ENCODE peak calls at places on chromosomes 3 and 15, in ten cellular contexts. M is fibroblast of lung; A is aorta; Y is effector memory CD4-positive, alpha-beta T cell; S is spleen; Z is neuronal stem cell; O is ovary; H is uterus; E is CD8-positive, alpha-beta memory T cell; F is psoas muscle. U is an unnamed sample.

GRCh38 chr3:12967751-12968209 is 105.4 kb downstream of the IQSEC1 start:
- DNase-seq in M (peak; percentile 81), A (peak; percentile 94), Y (peak; percentile 83), S (peak; percentile 97), Z (peak; percentile 85), O (peak; percentile 94), H (peak; percentile 94), E (peak; percentile 93), F (peak; percentile 91), U (peak; percentile 76)

GRCh38 chr3:126664591-126665214 is 9.8 kb upstream of the TXNRD3 start:
- DNase-seq in M (peak; percentile 60), A (no peak), Y (no peak), S (no peak), Z (no peak), O (no peak), H (no peak), E (no peak), F (no peak), U (no peak)

GRCh38 chr3:3610581-3611298 is 188.5 kb upstream of the LRRN1 start:
- DNase-seq in M (no peak), A (no peak), Y (no peak), S (no peak), Z (no peak), O (no peak), H (no peak), E (no peak), F (no peak), U (no peak)

GRCh38 chr3:145124886-145125285 is 1036.1 kb downstream of the PLOD2 start:
- DNase-seq in M (no peak), A (no peak), Y (no peak), S (no peak), Z (no peak), O (no peak), H (no peak), E (no peak), F (no peak), U (no peak)

GRCh38 chr15:90864507-90864906 is 3.9 kb upstream of the FURIN start:
- DNase-seq in M (peak; percentile 36), A (no peak), Y (no peak), S (no peak), Z (no peak), O (no peak), H (no peak), E (no peak), F (no peak), U (no peak)

GRCh38 chr15:68348064-68348463 is 70.5 kb downstream of the FEM1B start:
- DNase-seq in M (no peak), A (no peak), Y (no peak), S (no peak), Z (no peak), O (no peak), H (no peak), E (no peak), F (no peak), U (no peak)

GRCh38 chr3:190076601-190077444 is 43.9 kb downstream of the P3H2 start:
- DNase-seq in M (peak; percentile 99), A (peak; percentile 71), Y (no peak), S (no peak), Z (peak; percentile 78), O (peak; percentile 25), H (peak; percentile 28), E (no peak), F (no peak), U (no peak)

GRCh38 chr3:140995881-140996280 is 54.2 kb downstream of the SLC25A36 start:
- DNase-seq in M (peak; percentile 6), A (no peak), Y (no peak), S (no peak), Z (no peak), O (no peak), H (no peak), E (no peak), F (no peak), U (no peak)

GRCh38 chr3:52845157-52845556 is 10.3 kb upstream of the MUSTN1 start:
- DNase-seq in M (no peak), A (peak; percentile 86), Y (no peak), S (peak; percentile 36), Z (no peak), O (no peak), H (peak; percentile 55), E (no peak), F (peak; percentile 65), U (no peak)

GRCh38 chr15:43511012-43511885 is 6.2 kb upstream of the MAP1A start:
- DNase-seq in M (no peak), A (no peak), Y (no peak), S (no peak), Z (no peak), O (no peak), H (no peak), E (no peak), F (no peak), U (no peak)

GRCh38 chr3:187773963-187774789 is 28.9 kb upstream of the BCL6 start:
- DNase-seq in M (no peak), A (no peak), Y (no peak), S (no peak), Z (no peak), O (no peak), H (no peak), E (no peak), F (no peak), U (no peak)

GRCh38 chr15:60815321-60815720 is 336.4 kb upstream of the ICE2 start:
- DNase-seq in M (no peak), A (no peak), Y (no peak), S (no peak), Z (no peak), O (no peak), H (no peak), E (no peak), F (no peak), U (no peak)

GRCh38 chr3:142447308-142447851 is 457 bp downstream of the XRN1 start:
- DNase-seq in M (peak; percentile 50), A (peak; percentile 55), Y (peak; percentile 21), S (peak; percentile 87), Z (no peak), O (peak; percentile 44), H (no peak), E (peak; percentile 68), F (peak; percentile 25), U (peak; percentile 18)

GRCh38 chr3:175608351-175608750 is 749.2 kb downstream of the NAALADL2 start:
- DNase-seq in M (no peak), A (no peak), Y (no peak), S (no peak), Z (no peak), O (no peak), H (no peak), E (no peak), F (no peak), U (no peak)

GRCh38 chr3:11969986-11970385 is 34.2 kb upstream of the SYN2 start:
- DNase-seq in M (no peak), A (no peak), Y (no peak), S (no peak), Z (no peak), O (no peak), H (no peak), E (no peak), F (no peak), U (no peak)

GRCh38 chr15:93121994-93122910 is 33.2 kb upstream of the RGMA start:
- DNase-seq in M (no peak), A (no peak), Y (no peak), S (no peak), Z (no peak), O (no peak), H (no peak), E (no peak), F (peak; percentile 44), U (no peak)

DNA sequence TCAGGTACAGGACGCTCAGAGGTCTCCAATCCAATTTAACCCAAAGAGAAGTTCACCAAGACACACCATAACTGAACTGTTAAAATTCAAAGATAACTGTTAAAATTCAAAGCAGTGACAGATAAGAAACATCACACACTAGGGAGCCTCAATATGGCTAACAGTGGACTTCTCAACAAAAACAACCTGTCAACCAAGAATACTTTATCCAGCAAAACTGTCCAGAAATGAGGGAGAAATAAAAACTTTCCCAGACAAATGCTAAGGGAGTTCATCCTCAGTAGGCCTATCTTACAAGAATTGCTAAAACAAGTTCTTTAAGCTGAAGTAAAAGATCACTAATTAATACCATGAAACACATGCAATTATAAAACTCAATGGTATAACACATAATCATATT is 36.3 kb upstream of the MYLK start:
- DNase-seq in M (no peak), A (no peak), Y (no peak), S (no peak), Z (no peak), O (no peak), H (no peak), E (no peak), F (no peak), U (no peak)
- H3K9me3 ChIP-seq in M (no peaks in the 10 kb centered on the region), A (peaks cover 2% of the 10 kb centered on the region), Y (peaks cover 10% of the 10 kb centered on the region), S (peaks cover 53% of the 10 kb centered on the region), Z (peaks cover 8% of the 10 kb centered on the region), O (peaks cover 3% of the 10 kb centered on the region), H (peaks cover 11% of the 10 kb centered on the region), E (peaks cover 9% of the 10 kb centered on the region), F (peaks cover 14% of the 10 kb centered on the region), U (peaks cover 5% of the 10 kb centered on the region)

DNA sequence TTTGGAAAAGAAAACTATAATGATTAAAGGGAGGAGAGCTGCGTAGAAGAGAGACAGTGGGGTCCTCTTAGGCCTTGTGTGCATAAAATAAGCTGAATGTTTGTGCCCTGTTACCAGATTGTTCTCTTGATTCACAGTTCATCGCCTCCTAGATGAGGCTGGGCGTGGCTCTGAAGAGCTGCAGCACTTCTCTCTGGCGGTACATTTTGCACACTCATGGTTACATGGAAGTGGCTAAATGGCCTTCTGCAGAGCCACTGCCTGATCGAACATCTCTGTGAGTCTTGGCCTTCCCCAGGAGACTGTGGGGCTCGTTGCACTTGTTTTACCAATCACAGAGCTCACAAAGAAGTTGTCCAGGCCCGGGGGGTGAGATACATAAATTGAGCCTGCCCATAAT is 208.8 kb downstream of the GABRG3 start:
- DNase-seq in M (no peak), A (no peak), Y (no peak), S (no peak), Z (no peak), O (no peak), H (no peak), E (no peak), F (no peak), U (no peak)
- H3K9me3 ChIP-seq in M (no peaks in the 10 kb centered on the region), A (peaks cover 5% of the 10 kb centered on the region), Y (peaks cover 3% of the 10 kb centered on the region), S (peaks cover 45% of the 10 kb centered on the region), Z (peaks cover 4% of the 10 kb centered on the region), O (no peaks in the 10 kb centered on the region), H (peaks cover 4% of the 10 kb centered on the region), E (no peaks in the 10 kb centered on the region), F (peaks cover 16% of the 10 kb centered on the region), U (no peaks in the 10 kb centered on the region)

DNA sequence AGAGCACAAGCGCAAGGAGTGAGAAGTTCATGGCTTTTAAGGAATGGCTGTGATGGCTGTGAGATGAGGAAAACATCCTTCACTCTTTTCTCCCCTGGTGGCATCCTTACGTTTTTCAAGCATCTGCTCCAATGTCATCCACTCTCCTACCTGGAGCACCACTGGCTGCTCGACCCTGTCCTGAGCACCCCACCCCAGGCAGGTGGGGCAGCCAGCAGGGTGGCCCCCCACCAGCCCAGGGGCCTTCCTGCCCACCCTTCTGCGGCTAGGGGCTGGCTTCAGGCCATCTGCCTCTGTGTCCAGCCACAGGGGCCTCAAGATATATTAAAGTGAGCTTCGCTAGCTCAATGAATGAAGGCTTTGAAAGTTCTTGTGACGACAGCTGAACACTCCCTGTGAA is 56.1 kb downstream of the ATP10A start:
- DNase-seq in M (no peak), A (no peak), Y (no peak), S (no peak), Z (no peak), O (no peak), H (no peak), E (no peak), F (no peak), U (no peak)
- H3K9me3 ChIP-seq in M (no peaks in the 10 kb centered on the region), A (no peaks in the 10 kb centered on the region), Y (no peaks in the 10 kb centered on the region), S (no peaks in the 10 kb centered on the region), Z (no peaks in the 10 kb centered on the region), O (no peaks in the 10 kb centered on the region), H (no peaks in the 10 kb centered on the region), E (no peaks in the 10 kb centered on the region), F (no peaks in the 10 kb centered on the region), U (no peaks in the 10 kb centered on the region)

GRCh38 chr15:71650603-71651002 is 159.8 kb upstream of the NR2E3 start:
- DNase-seq in M (no peak), A (no peak), Y (no peak), S (no peak), Z (no peak), O (no peak), H (no peak), E (no peak), F (no peak), U (no peak)
- H3K9me3 ChIP-seq in M (no peaks in the 10 kb centered on the region), A (no peaks in the 10 kb centered on the region), Y (no peaks in the 10 kb centered on the region), S (peaks cover 1% of the 10 kb centered on the region), Z (no peaks in the 10 kb centered on the region), O (no peaks in the 10 kb centered on the region), H (no peaks in the 10 kb centered on the region), E (no peaks in the 10 kb centered on the region), F (no peaks in the 10 kb centered on the region), U (no peaks in the 10 kb centered on the region)

U was measured in T-helper 17 cell.